ENCODE peak calls at places on chromosomes 1 and 21, in six cellular contexts. One of them, this sample, is unnamed.

GRCh38 chr1:110750446-110751029 is 75.8 kb upstream of the KCNA3 start:
- DNase-seq in stimulated activated CD8-positive, alpha-beta memory T cell treated with anti-CD3 and anti-CD28 coated beads, Interleukin-7, amount 100 ng/mL, for 1 hour: no peak
- DNase-seq in putamen: no peak
- DNase-seq in Right ventricle myocardium superior: no peak
- DNase-seq in CD4-positive, alpha-beta memory T cell: no peak
- DNase-seq in posterior vena cava: no peak
- DNase-seq in this sample: no peak

GRCh38 chr1:53450225-53450624 is 9.0 kb upstream of the DMRTB1 start:
- DNase-seq in stimulated activated CD8-positive, alpha-beta memory T cell treated with anti-CD3 and anti-CD28 coated beads, Interleukin-7, amount 100 ng/mL, for 1 hour: no peak
- DNase-seq in putamen: no peak
- DNase-seq in Right ventricle myocardium superior: no peak
- DNase-seq in CD4-positive, alpha-beta memory T cell: no peak
- DNase-seq in posterior vena cava: no peak
- DNase-seq in this sample: no peak

GRCh38 chr1:20185834-20186782 is at the start of the genes PLA2G2C and UBXN10:
- DNase-seq in stimulated activated CD8-positive, alpha-beta memory T cell treated with anti-CD3 and anti-CD28 coated beads, Interleukin-7, amount 100 ng/mL, for 1 hour: no peak
- DNase-seq in putamen: no peak
- DNase-seq in Right ventricle myocardium superior: peak
- DNase-seq in CD4-positive, alpha-beta memory T cell: peak
- DNase-seq in posterior vena cava: peak
- DNase-seq in this sample: peak

GRCh38 chr1:182703539-182703938 is 19.2 kb upstream of the RGS8 start:
- DNase-seq in stimulated activated CD8-positive, alpha-beta memory T cell treated with anti-CD3 and anti-CD28 coated beads, Interleukin-7, amount 100 ng/mL, for 1 hour: no peak
- DNase-seq in putamen: no peak
- DNase-seq in Right ventricle myocardium superior: no peak
- DNase-seq in CD4-positive, alpha-beta memory T cell: no peak
- DNase-seq in posterior vena cava: no peak
- DNase-seq in this sample: no peak

GRCh38 chr1:169894424-169895145 is 889 bp upstream of the SCYL3 start:
- DNase-seq in stimulated activated CD8-positive, alpha-beta memory T cell treated with anti-CD3 and anti-CD28 coated beads, Interleukin-7, amount 100 ng/mL, for 1 hour: no peak
- DNase-seq in putamen: no peak
- DNase-seq in Right ventricle myocardium superior: no peak
- DNase-seq in CD4-positive, alpha-beta memory T cell: no peak
- DNase-seq in posterior vena cava: no peak
- DNase-seq in this sample: no peak

GRCh38 chr1:25019351-25020172 is 89.5 kb upstream of the RUNX3 start:
- DNase-seq in stimulated activated CD8-positive, alpha-beta memory T cell treated with anti-CD3 and anti-CD28 coated beads, Interleukin-7, amount 100 ng/mL, for 1 hour: no peak
- DNase-seq in putamen: no peak
- DNase-seq in Right ventricle myocardium superior: no peak
- DNase-seq in CD4-positive, alpha-beta memory T cell: no peak
- DNase-seq in posterior vena cava: no peak
- DNase-seq in this sample: no peak

GRCh38 chr1:244138399-244138798 is 87.3 kb downstream of the ZBTB18 start:
- DNase-seq in stimulated activated CD8-positive, alpha-beta memory T cell treated with anti-CD3 and anti-CD28 coated beads, Interleukin-7, amount 100 ng/mL, for 1 hour: no peak
- DNase-seq in putamen: no peak
- DNase-seq in Right ventricle myocardium superior: no peak
- DNase-seq in CD4-positive, alpha-beta memory T cell: no peak
- DNase-seq in posterior vena cava: no peak
- DNase-seq in this sample: no peak

GRCh38 chr1:20993716-20994115 is 183.0 kb downstream of the EIF4G3 start:
- DNase-seq in stimulated activated CD8-positive, alpha-beta memory T cell treated with anti-CD3 and anti-CD28 coated beads, Interleukin-7, amount 100 ng/mL, for 1 hour: no peak
- DNase-seq in putamen: no peak
- DNase-seq in Right ventricle myocardium superior: no peak
- DNase-seq in CD4-positive, alpha-beta memory T cell: no peak
- DNase-seq in posterior vena cava: no peak
- DNase-seq in this sample: no peak

GRCh38 chr1:236868625-236869467 is 73.8 kb downstream of the MTR start:
- DNase-seq in stimulated activated CD8-positive, alpha-beta memory T cell treated with anti-CD3 and anti-CD28 coated beads, Interleukin-7, amount 100 ng/mL, for 1 hour: no peak
- DNase-seq in putamen: no peak
- DNase-seq in Right ventricle myocardium superior: no peak
- DNase-seq in CD4-positive, alpha-beta memory T cell: peak
- DNase-seq in posterior vena cava: no peak
- DNase-seq in this sample: peak

GRCh38 chr1:108570128-108570527 is 10.2 kb downstream of the EEIG2 start:
- DNase-seq in stimulated activated CD8-positive, alpha-beta memory T cell treated with anti-CD3 and anti-CD28 coated beads, Interleukin-7, amount 100 ng/mL, for 1 hour: no peak
- DNase-seq in putamen: no peak
- DNase-seq in Right ventricle myocardium superior: no peak
- DNase-seq in CD4-positive, alpha-beta memory T cell: peak
- DNase-seq in posterior vena cava: no peak
- DNase-seq in this sample: no peak

GRCh38 chr1:40931601-40932000 is 47.9 kb upstream of the CTPS1 start:
- DNase-seq in stimulated activated CD8-positive, alpha-beta memory T cell treated with anti-CD3 and anti-CD28 coated beads, Interleukin-7, amount 100 ng/mL, for 1 hour: no peak
- DNase-seq in putamen: no peak
- DNase-seq in Right ventricle myocardium superior: no peak
- DNase-seq in CD4-positive, alpha-beta memory T cell: no peak
- DNase-seq in posterior vena cava: no peak
- DNase-seq in this sample: no peak

GRCh38 chr1:220217383-220217988 is 54.8 kb downstream of the RAB3GAP2 start:
- DNase-seq in stimulated activated CD8-positive, alpha-beta memory T cell treated with anti-CD3 and anti-CD28 coated beads, Interleukin-7, amount 100 ng/mL, for 1 hour: no peak
- DNase-seq in putamen: no peak
- DNase-seq in Right ventricle myocardium superior: no peak
- DNase-seq in CD4-positive, alpha-beta memory T cell: no peak
- DNase-seq in posterior vena cava: no peak
- DNase-seq in this sample: no peak

GRCh38 chr1:50265790-50266314 is 157.1 kb downstream of the ELAVL4 start:
- DNase-seq in stimulated activated CD8-positive, alpha-beta memory T cell treated with anti-CD3 and anti-CD28 coated beads, Interleukin-7, amount 100 ng/mL, for 1 hour: no peak
- DNase-seq in putamen: no peak
- DNase-seq in Right ventricle myocardium superior: no peak
- DNase-seq in CD4-positive, alpha-beta memory T cell: no peak
- DNase-seq in posterior vena cava: no peak
- DNase-seq in this sample: no peak

GRCh38 chr1:117739516-117739915 is 133.7 kb downstream of the TENT5C start:
- DNase-seq in stimulated activated CD8-positive, alpha-beta memory T cell treated with anti-CD3 and anti-CD28 coated beads, Interleukin-7, amount 100 ng/mL, for 1 hour: no peak
- DNase-seq in putamen: no peak
- DNase-seq in Right ventricle myocardium superior: no peak
- DNase-seq in CD4-positive, alpha-beta memory T cell: no peak
- DNase-seq in posterior vena cava: no peak
- DNase-seq in this sample: no peak

GRCh38 chr1:166822385-166822784 is 16.9 kb upstream of the POGK start:
- DNase-seq in stimulated activated CD8-positive, alpha-beta memory T cell treated with anti-CD3 and anti-CD28 coated beads, Interleukin-7, amount 100 ng/mL, for 1 hour: no peak
- DNase-seq in putamen: no peak
- DNase-seq in Right ventricle myocardium superior: no peak
- DNase-seq in CD4-positive, alpha-beta memory T cell: no peak
- DNase-seq in posterior vena cava: no peak
- DNase-seq in this sample: no peak

GRCh38 chr1:2534775-2535387 is 4.8 kb upstream of the HES5 start:
- DNase-seq in stimulated activated CD8-positive, alpha-beta memory T cell treated with anti-CD3 and anti-CD28 coated beads, Interleukin-7, amount 100 ng/mL, for 1 hour: no peak
- DNase-seq in putamen: no peak
- DNase-seq in Right ventricle myocardium superior: no peak
- DNase-seq in CD4-positive, alpha-beta memory T cell: no peak
- DNase-seq in posterior vena cava: no peak
- DNase-seq in this sample: no peak

GRCh38 chr1:22221233-22221780 is 78.4 kb upstream of the WNT4 start:
- DNase-seq in stimulated activated CD8-positive, alpha-beta memory T cell treated with anti-CD3 and anti-CD28 coated beads, Interleukin-7, amount 100 ng/mL, for 1 hour: no peak
- DNase-seq in putamen: no peak
- DNase-seq in Right ventricle myocardium superior: no peak
- DNase-seq in CD4-positive, alpha-beta memory T cell: no peak
- DNase-seq in posterior vena cava: peak
- DNase-seq in this sample: no peak

GRCh38 chr1:209157514-209158285 is 425.8 kb upstream of the CAMK1G start:
- DNase-seq in stimulated activated CD8-positive, alpha-beta memory T cell treated with anti-CD3 and anti-CD28 coated beads, Interleukin-7, amount 100 ng/mL, for 1 hour: no peak
- DNase-seq in putamen: no peak
- DNase-seq in Right ventricle myocardium superior: no peak
- DNase-seq in CD4-positive, alpha-beta memory T cell: no peak
- DNase-seq in posterior vena cava: no peak
- DNase-seq in this sample: no peak

GRCh38 chr1:160219062-160219929 is 14.1 kb downstream of the PEA15 start:
- DNase-seq in stimulated activated CD8-positive, alpha-beta memory T cell treated with anti-CD3 and anti-CD28 coated beads, Interleukin-7, amount 100 ng/mL, for 1 hour: no peak
- DNase-seq in putamen: peak
- DNase-seq in Right ventricle myocardium superior: no peak
- DNase-seq in CD4-positive, alpha-beta memory T cell: no peak
- DNase-seq in posterior vena cava: no peak
- DNase-seq in this sample: no peak

GRCh38 chr1:227228201-227228600 is 90.1 kb downstream of the CDC42BPA start:
- DNase-seq in stimulated activated CD8-positive, alpha-beta memory T cell treated with anti-CD3 and anti-CD28 coated beads, Interleukin-7, amount 100 ng/mL, for 1 hour: no peak
- DNase-seq in putamen: no peak
- DNase-seq in Right ventricle myocardium superior: no peak
- DNase-seq in CD4-positive, alpha-beta memory T cell: no peak
- DNase-seq in posterior vena cava: no peak
- DNase-seq in this sample: no peak

GRCh38 chr1:17304827-17305177 is 3.2 kb upstream of the PADI4 start:
- DNase-seq in stimulated activated CD8-positive, alpha-beta memory T cell treated with anti-CD3 and anti-CD28 coated beads, Interleukin-7, amount 100 ng/mL, for 1 hour: no peak
- DNase-seq in putamen: no peak
- DNase-seq in Right ventricle myocardium superior: no peak
- DNase-seq in CD4-positive, alpha-beta memory T cell: no peak
- DNase-seq in posterior vena cava: no peak
- DNase-seq in this sample: no peak

GRCh38 chr21:27424601-27425000 is 457.7 kb upstream of the ADAMTS5 start:
- DNase-seq in stimulated activated CD8-positive, alpha-beta memory T cell treated with anti-CD3 and anti-CD28 coated beads, Interleukin-7, amount 100 ng/mL, for 1 hour: no peak
- DNase-seq in putamen: no peak
- DNase-seq in Right ventricle myocardium superior: no peak
- DNase-seq in CD4-positive, alpha-beta memory T cell: no peak
- DNase-seq in posterior vena cava: no peak
- DNase-seq in this sample: no peak

GRCh38 chr1:225958041-225958440 is 17.0 kb upstream of the LEFTY2 start:
- DNase-seq in stimulated activated CD8-positive, alpha-beta memory T cell treated with anti-CD3 and anti-CD28 coated beads, Interleukin-7, amount 100 ng/mL, for 1 hour: no peak
- DNase-seq in putamen: no peak
- DNase-seq in Right ventricle myocardium superior: no peak
- DNase-seq in CD4-positive, alpha-beta memory T cell: no peak
- DNase-seq in posterior vena cava: no peak
- DNase-seq in this sample: no peak

GRCh38 chr1:154148787-154149186 is 6.1 kb downstream of the NUP210L start:
- DNase-seq in stimulated activated CD8-positive, alpha-beta memory T cell treated with anti-CD3 and anti-CD28 coated beads, Interleukin-7, amount 100 ng/mL, for 1 hour: no peak
- DNase-seq in putamen: no peak
- DNase-seq in Right ventricle myocardium superior: no peak
- DNase-seq in CD4-positive, alpha-beta memory T cell: no peak
- DNase-seq in posterior vena cava: no peak
- DNase-seq in this sample: no peak

GRCh38 chr1:165717918-165718515 is 19.7 kb upstream of the ALDH9A1 start:
- DNase-seq in stimulated activated CD8-positive, alpha-beta memory T cell treated with anti-CD3 and anti-CD28 coated beads, Interleukin-7, amount 100 ng/mL, for 1 hour: no peak
- DNase-seq in putamen: peak
- DNase-seq in Right ventricle myocardium superior: no peak
- DNase-seq in CD4-positive, alpha-beta memory T cell: peak
- DNase-seq in posterior vena cava: no peak
- DNase-seq in this sample: peak

GRCh38 chr1:7221823-7222462 is 436.7 kb downstream of the CAMTA1 start:
- DNase-seq in stimulated activated CD8-positive, alpha-beta memory T cell treated with anti-CD3 and anti-CD28 coated beads, Interleukin-7, amount 100 ng/mL, for 1 hour: no peak
- DNase-seq in putamen: no peak
- DNase-seq in Right ventricle myocardium superior: no peak
- DNase-seq in CD4-positive, alpha-beta memory T cell: no peak
- DNase-seq in posterior vena cava: peak
- DNase-seq in this sample: no peak